ENCODE peak calls at places on chromosomes 3 and 15, in four cellular contexts. One of them, this sample, is unnamed.

GRCh38 chr3:99751649-99752048 is 66.0 kb upstream of the CMSS1 start:
- DNase-seq in right lobe of liver: no peak
- DNase-seq in K562: no peak
- DNase-seq in thoracic aorta: no peak
- DNase-seq in this sample: no peak

GRCh38 chr3:130929827-130930226 is 35.9 kb downstream of the ATP2C1 start:
- DNase-seq in right lobe of liver: no peak
- DNase-seq in K562: no peak
- DNase-seq in thoracic aorta: no peak
- DNase-seq in this sample: no peak

GRCh38 chr3:145175626-145176025 is 985.4 kb downstream of the PLOD2 start:
- DNase-seq in right lobe of liver: no peak
- DNase-seq in K562: no peak
- DNase-seq in thoracic aorta: no peak
- DNase-seq in this sample: no peak

GRCh38 chr15:40032125-40032839 is 6.7 kb downstream of the SRP14 start:
- DNase-seq in right lobe of liver: no peak
- DNase-seq in K562: no peak
- DNase-seq in thoracic aorta: no peak
- DNase-seq in this sample: no peak

GRCh38 chr15:53836618-53837017 is 77.2 kb upstream of the WDR72 start:
- DNase-seq in right lobe of liver: no peak
- DNase-seq in K562: no peak
- DNase-seq in thoracic aorta: no peak
- DNase-seq in this sample: no peak

GRCh38 chr3:149016669-149017541 is 25.6 kb downstream of the GYG1 start:
- DNase-seq in right lobe of liver: no peak
- DNase-seq in K562: no peak
- DNase-seq in thoracic aorta: no peak
- DNase-seq in this sample: no peak

GRCh38 chr3:24258260-24258659 is 236.4 kb downstream of the THRB start:
- DNase-seq in right lobe of liver: peak; percentile 53
- DNase-seq in K562: no peak
- DNase-seq in thoracic aorta: no peak
- DNase-seq in this sample: no peak

GRCh38 chr3:99503350-99503749 is 135.0 kb upstream of the COL8A1 start:
- DNase-seq in right lobe of liver: no peak
- DNase-seq in K562: no peak
- DNase-seq in thoracic aorta: no peak
- DNase-seq in this sample: no peak

GRCh38 chr15:98565566-98565965 is 82.8 kb upstream of the IGF1R start:
- DNase-seq in right lobe of liver: no peak
- DNase-seq in K562: no peak
- DNase-seq in thoracic aorta: no peak
- DNase-seq in this sample: no peak

GRCh38 chr15:50135123-50135541 is 16.1 kb upstream of the ATP8B4 start:
- DNase-seq in right lobe of liver: no peak
- DNase-seq in K562: peak; percentile 20
- DNase-seq in thoracic aorta: no peak
- DNase-seq in this sample: no peak

GRCh38 chr3:187802928-187803259 is 57.6 kb upstream of the BCL6 start:
- DNase-seq in right lobe of liver: no peak
- DNase-seq in K562: no peak
- DNase-seq in thoracic aorta: no peak
- DNase-seq in this sample: no peak

GRCh38 chr3:41362638-41363559 is 163.6 kb downstream of the CTNNB1 start:
- DNase-seq in right lobe of liver: no peak
- DNase-seq in K562: no peak
- DNase-seq in thoracic aorta: no peak
- DNase-seq in this sample: no peak

GRCh38 chr15:49247556-49248102 is 77.6 kb downstream of the GALK2 start:
- DNase-seq in right lobe of liver: no peak
- DNase-seq in K562: no peak
- DNase-seq in thoracic aorta: no peak
- DNase-seq in this sample: no peak

GRCh38 chr15:22808761-22809280 is 22.4 kb downstream of the NIPA1 start:
- DNase-seq in right lobe of liver: no peak
- DNase-seq in K562: no peak
- DNase-seq in thoracic aorta: no peak
- DNase-seq in this sample: no peak

GRCh38 chr3:24843955-24844354 is 349.3 kb upstream of the THRB start:
- DNase-seq in right lobe of liver: no peak
- DNase-seq in K562: no peak
- DNase-seq in thoracic aorta: no peak
- DNase-seq in this sample: no peak

GRCh38 chr3:43155464-43156121 is 49.7 kb upstream of the POMGNT2 start:
- DNase-seq in right lobe of liver: no peak
- DNase-seq in K562: peak; percentile 56
- DNase-seq in thoracic aorta: peak; percentile 16
- DNase-seq in this sample: peak; percentile 81

GRCh38 chr3:193680220-193680619 is 87.2 kb downstream of the OPA1 start:
- DNase-seq in right lobe of liver: no peak
- DNase-seq in K562: peak; percentile 3
- DNase-seq in thoracic aorta: no peak
- DNase-seq in this sample: no peak

GRCh38 chr3:113968986-113969385 is 21.2 kb downstream of the ZDHHC23 start:
- DNase-seq in right lobe of liver: no peak
- DNase-seq in K562: no peak
- DNase-seq in thoracic aorta: no peak
- DNase-seq in this sample: no peak

GRCh38 chr3:132255041-132255745 is 62.0 kb upstream of the ACP3 start:
- DNase-seq in right lobe of liver: no peak
- DNase-seq in K562: no peak
- DNase-seq in thoracic aorta: no peak
- DNase-seq in this sample: no peak

GRCh38 chr3:136667081-136667480 is 85.1 kb downstream of the STAG1 start:
- DNase-seq in right lobe of liver: no peak
- DNase-seq in K562: peak; percentile 44
- DNase-seq in thoracic aorta: no peak
- DNase-seq in this sample: no peak

GRCh38 chr15:96341465-96342142 is 11.1 kb downstream of the NR2F2 start:
- DNase-seq in right lobe of liver: no peak
- DNase-seq in K562: no peak
- DNase-seq in thoracic aorta: no peak
- DNase-seq in this sample: no peak
- H3K27me3 ChIP-seq in right lobe of liver: no peaks in the 10 kb centered on the region
- H3K27me3 ChIP-seq in K562: no peaks in the 10 kb centered on the region
- H3K27me3 ChIP-seq in thoracic aorta: no peaks in the 10 kb centered on the region
- H3K27me3 ChIP-seq in this sample: no peaks in the 10 kb centered on the region

GRCh38 chr3:11224010-11224409 is 48.2 kb upstream of the ATG7 start:
- DNase-seq in right lobe of liver: no peak
- DNase-seq in K562: no peak
- DNase-seq in thoracic aorta: no peak
- DNase-seq in this sample: no peak

GRCh38 chr3:11220230-11220629 is 52.0 kb upstream of the ATG7 start:
- DNase-seq in right lobe of liver: no peak
- DNase-seq in K562: no peak
- DNase-seq in thoracic aorta: no peak
- DNase-seq in this sample: no peak

GRCh38 chr3:11226042-11226370 is 46.2 kb upstream of the ATG7 start:
- DNase-seq in right lobe of liver: no peak
- DNase-seq in K562: no peak
- DNase-seq in thoracic aorta: no peak
- DNase-seq in this sample: no peak

GRCh38 chr3:11224870-11225251 is 47.3 kb upstream of the ATG7 start:
- DNase-seq in right lobe of liver: no peak
- DNase-seq in K562: no peak
- DNase-seq in thoracic aorta: no peak
- DNase-seq in this sample: no peak

GRCh38 chr3:11221818-11222217 is 50.4 kb upstream of the ATG7 start:
- DNase-seq in right lobe of liver: no peak
- DNase-seq in K562: no peak
- DNase-seq in thoracic aorta: no peak
- DNase-seq in this sample: no peak
- TF ChIP-seq CTCF in right lobe of liver: no peak
- TF ChIP-seq CTCF in K562: no peak
- TF ChIP-seq CTCF in thoracic aorta: no peak
- TF ChIP-seq CTCF in this sample: no peak

DNA sequence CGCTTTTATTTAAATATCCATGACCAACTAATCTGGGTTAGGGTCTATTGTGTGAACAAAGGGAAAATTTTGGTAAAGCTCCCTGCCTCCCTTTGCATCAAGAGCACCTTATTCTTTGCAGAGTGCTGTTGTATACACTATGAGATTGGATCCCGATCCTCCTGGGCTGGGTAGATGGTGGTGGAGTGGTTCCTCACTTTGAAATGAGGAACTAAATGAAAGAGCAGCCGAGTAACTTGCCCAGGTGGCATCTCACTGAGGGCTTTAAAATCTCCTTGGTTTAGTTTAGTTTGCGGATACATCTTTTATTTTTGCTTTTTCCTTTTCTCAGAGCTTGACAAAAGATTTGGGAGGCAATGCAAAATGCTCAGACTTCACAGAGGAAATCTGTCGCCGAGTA is 19.4 kb downstream of the IDH3A start:
- DNase-seq in right lobe of liver: no peak
- DNase-seq in K562: no peak
- DNase-seq in thoracic aorta: no peak
- DNase-seq in this sample: no peak
- H3K36me3 ChIP-seq in right lobe of liver: peaks cover 49% of the 10 kb centered on the region
- H3K36me3 ChIP-seq in K562: peaks cover 84% of the 10 kb centered on the region
- H3K36me3 ChIP-seq in thoracic aorta: peaks cover 71% of the 10 kb centered on the region
- H3K36me3 ChIP-seq in this sample: peaks cover 93% of the 10 kb centered on the region

DNA sequence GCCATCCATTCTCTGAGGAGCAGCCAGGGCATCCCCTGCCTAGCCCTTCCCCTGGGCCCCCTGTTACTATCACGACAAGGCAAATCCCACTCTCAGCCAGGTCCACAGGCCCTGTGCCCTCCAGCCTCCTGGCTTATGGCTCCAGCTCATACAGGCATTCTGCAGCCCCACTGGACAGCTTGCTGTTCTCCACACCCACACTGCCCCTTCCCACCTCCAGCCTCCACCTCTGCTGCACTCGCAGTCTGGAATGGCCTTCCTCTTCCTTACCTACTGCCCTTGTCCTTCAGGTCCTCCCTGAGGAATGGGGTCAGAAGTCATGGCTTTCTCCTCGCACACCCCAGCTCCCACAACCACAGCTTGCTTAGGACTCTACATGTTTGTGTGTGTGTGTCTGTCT is 40.4 kb downstream of the CCDC33 start:
- DNase-seq in right lobe of liver: no peak
- DNase-seq in K562: no peak
- DNase-seq in thoracic aorta: no peak
- DNase-seq in this sample: no peak
- H3K27me3 ChIP-seq in right lobe of liver: no peaks in the 10 kb centered on the region
- H3K27me3 ChIP-seq in K562: peaks cover 37% of the 10 kb centered on the region
- H3K27me3 ChIP-seq in thoracic aorta: no peaks in the 10 kb centered on the region
- H3K27me3 ChIP-seq in this sample: no peaks in the 10 kb centered on the region

This sample was measured in ascending aorta.